ENCODE peak calls at places on chromosomes 16 and 17, in ten cellular contexts. X, P, O, U, L, Z, J, T, G and E are unnamed samples.

GRCh38 chr16:52912565-52913173 is 140.0 kb downstream of the CHD9NB start:
- DNase-seq in X (peak), P (peak), O (peak), U (peak), L (peak), Z (peak), J (no peak), T (peak), G (no peak), E (no peak)

GRCh38 chr16:50960517-50961202 is 190.4 kb downstream of the SALL1 start:
- DNase-seq in X (peak), P (no peak), O (no peak), U (no peak), L (no peak), Z (no peak), J (no peak), T (no peak), G (no peak), E (no peak)

GRCh38 chr17:62706598-62707424 is 79.3 kb downstream of the MRC2 start:
- DNase-seq in X (peak), P (no peak), O (no peak), U (no peak), L (no peak), Z (no peak), J (no peak), T (no peak), G (no peak), E (no peak)

GRCh38 chr16:81486555-81487061 is 42.0 kb downstream of the CMIP start:
- DNase-seq in X (no peak), P (no peak), O (no peak), U (peak), L (no peak), Z (peak), J (no peak), T (peak), G (no peak), E (peak)

GRCh38 chr17:7191069-7191468 is 11.9 kb upstream of the ASGR1 start:
- DNase-seq in X (no peak), P (no peak), O (no peak), U (no peak), L (no peak), Z (no peak), J (no peak), T (no peak), G (no peak), E (no peak)

GRCh38 chr16:11356573-11357331 is 11.5 kb downstream of the RMI2 start:
- DNase-seq in X (peak), P (peak), O (peak), U (peak), L (no peak), Z (peak), J (peak), T (peak), G (no peak), E (no peak)

GRCh38 chr17:34519286-34519685 is 60.1 kb upstream of the TMEM132E start:
- DNase-seq in X (peak), P (no peak), O (peak), U (no peak), L (no peak), Z (no peak), J (no peak), T (no peak), G (no peak), E (no peak)

GRCh38 chr17:31008374-31009035 is 37.7 kb downstream of the RNF135 start:
- DNase-seq in X (peak), P (peak), O (peak), U (peak), L (no peak), Z (peak), J (peak), T (peak), G (no peak), E (no peak)

GRCh38 chr17:19304209-19304608 is 58.3 kb downstream of the B9D1 start:
- DNase-seq in X (peak), P (no peak), O (peak), U (peak), L (no peak), Z (peak), J (no peak), T (peak), G (peak), E (no peak)

GRCh38 chr17:694239-694638 is 20.4 kb downstream of the VPS53 start:
- DNase-seq in X (no peak), P (no peak), O (no peak), U (no peak), L (peak), Z (no peak), J (no peak), T (peak), G (no peak), E (peak)

GRCh38 chr17:66583112-66583748 is 251.7 kb upstream of the CACNG5 start:
- DNase-seq in X (no peak), P (no peak), O (no peak), U (no peak), L (no peak), Z (no peak), J (no peak), T (no peak), G (no peak), E (no peak)

DNA sequence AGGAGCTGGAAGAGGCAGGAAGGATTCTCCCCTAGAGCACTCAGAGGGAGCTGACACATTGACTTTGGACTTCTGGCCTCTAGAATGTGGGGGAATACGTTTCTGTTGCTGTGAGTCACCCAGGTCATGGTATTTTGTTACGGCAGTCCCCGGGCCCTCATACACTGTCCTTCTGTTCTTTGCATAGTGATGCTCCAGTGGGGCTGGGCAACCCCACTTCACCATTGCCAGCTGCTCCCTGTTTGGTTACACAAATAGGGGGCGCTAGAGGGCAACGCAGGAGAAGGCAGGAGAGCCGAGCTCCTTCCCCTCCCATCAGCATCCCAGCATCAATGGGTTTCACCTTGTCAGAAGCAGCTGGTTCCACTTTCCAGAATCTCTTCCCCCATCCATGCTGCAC is 257.7 kb upstream of the FOXF1 start:
- DNase-seq in X (peak), P (no peak), O (peak), U (no peak), L (no peak), Z (no peak), J (no peak), T (peak), G (no peak), E (no peak)
- TF ChIP-seq CTCF in X (peak), P (no peak), O (peak), U (no peak), L (peak), Z (no peak), J (no peak), T (peak), G (peak), E (peak)

GRCh38 chr16:66528294-66528693 is 21.6 kb downstream of the TK2 start:
- DNase-seq in X (peak), P (no peak), O (no peak), U (no peak), L (no peak), Z (no peak), J (no peak), T (no peak), G (no peak), E (no peak)
- TF ChIP-seq CTCF in X (no peak), P (no peak), O (no peak), U (no peak), L (no peak), Z (no peak), J (no peak), T (no peak), G (no peak), E (no peak)

GRCh38 chr17:43211123-43211479 is 574 bp upstream of the TMEM106A start:
- DNase-seq in X (no peak), P (no peak), O (no peak), U (no peak), L (no peak), Z (no peak), J (no peak), T (no peak), G (no peak), E (no peak)

GRCh38 chr17:43213545-43213944 is 1.9 kb downstream of the TMEM106A start:
- DNase-seq in X (no peak), P (no peak), O (no peak), U (no peak), L (no peak), Z (no peak), J (no peak), T (no peak), G (no peak), E (no peak)

GRCh38 chr17:43212641-43213490 is 1.2 kb downstream of the TMEM106A start:
- DNase-seq in X (no peak), P (no peak), O (no peak), U (no peak), L (no peak), Z (no peak), J (no peak), T (no peak), G (no peak), E (no peak)

GRCh38 chr17:43211480-43212402 is at the start of gene TMEM106A:
- DNase-seq in X (peak), P (peak), O (peak), U (peak), L (peak), Z (peak), J (peak), T (peak), G (peak), E (peak)

DNA sequence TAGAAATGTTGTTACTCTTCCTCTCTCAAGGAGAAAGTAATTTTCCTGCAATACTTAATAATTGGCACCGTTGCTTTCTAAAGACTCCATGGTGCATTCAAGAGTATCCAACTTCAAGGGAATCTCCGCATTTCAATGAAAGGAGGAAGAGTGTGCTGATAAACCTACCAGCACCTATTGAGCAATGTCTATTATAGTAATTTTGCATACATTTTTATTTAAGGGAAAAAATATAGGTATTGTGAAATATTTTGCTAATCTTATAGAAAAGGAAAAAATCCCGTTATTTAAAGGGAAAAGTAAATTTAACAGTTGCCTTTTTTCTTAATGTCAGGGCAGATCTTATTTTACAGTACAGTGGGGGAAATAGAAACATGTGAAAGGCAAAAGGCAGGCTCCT is 1.1 kb upstream of the TMEM106A start:
- DNase-seq in X (no peak), P (no peak), O (no peak), U (no peak), L (no peak), Z (no peak), J (no peak), T (no peak), G (no peak), E (no peak)
- TF ChIP-seq CTCF in X (no peak), P (no peak), O (no peak), U (no peak), L (no peak), Z (no peak), J (no peak), T (no peak), G (no peak), E (no peak)

DNA sequence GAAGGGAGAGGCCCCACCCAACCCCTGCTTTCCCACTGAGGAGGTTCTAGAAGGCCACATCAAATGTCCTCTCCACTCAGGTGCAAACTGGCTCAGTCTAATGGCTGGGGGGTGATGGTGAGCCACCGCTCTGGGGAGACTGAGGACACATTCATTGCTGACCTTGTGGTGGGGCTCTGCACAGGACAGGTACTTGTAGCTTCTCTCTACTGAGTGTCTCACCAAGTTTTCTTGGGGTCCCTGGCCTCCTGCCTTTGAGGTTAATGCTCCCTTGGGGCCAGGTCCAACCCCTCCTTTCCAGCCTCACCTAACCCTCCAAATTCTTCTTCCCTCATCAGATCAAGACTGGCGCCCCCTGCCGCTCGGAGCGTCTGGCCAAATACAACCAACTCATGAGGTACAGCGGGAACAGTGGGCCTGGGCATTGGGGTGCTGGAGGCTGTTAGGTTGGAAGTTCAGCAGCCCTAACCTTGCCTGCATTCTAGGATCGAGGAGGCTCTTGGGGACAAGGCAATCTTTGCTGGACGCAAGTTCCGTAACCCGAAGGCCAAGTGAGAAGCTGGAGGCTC is 5.7 kb downstream of the ENO3 start:
- DNase-seq in X (peak), P (no peak), O (peak), U (no peak), L (no peak), Z (peak), J (peak), T (no peak), G (no peak), E (no peak)
- TF ChIP-seq CTCF in X (peak), P (no peak), O (peak), U (no peak), L (peak), Z (peak), J (peak), T (peak), G (no peak), E (peak)

GRCh38 chr16:88389621-88390160 is 6.9 kb downstream of the ZNF469 start:
- DNase-seq in X (no peak), P (peak), O (no peak), U (no peak), L (no peak), Z (no peak), J (no peak), T (peak), G (no peak), E (no peak)
- TF ChIP-seq CTCF in X (peak), P (no peak), O (no peak), U (no peak), L (no peak), Z (no peak), J (no peak), T (no peak), G (no peak), E (no peak)

DNA sequence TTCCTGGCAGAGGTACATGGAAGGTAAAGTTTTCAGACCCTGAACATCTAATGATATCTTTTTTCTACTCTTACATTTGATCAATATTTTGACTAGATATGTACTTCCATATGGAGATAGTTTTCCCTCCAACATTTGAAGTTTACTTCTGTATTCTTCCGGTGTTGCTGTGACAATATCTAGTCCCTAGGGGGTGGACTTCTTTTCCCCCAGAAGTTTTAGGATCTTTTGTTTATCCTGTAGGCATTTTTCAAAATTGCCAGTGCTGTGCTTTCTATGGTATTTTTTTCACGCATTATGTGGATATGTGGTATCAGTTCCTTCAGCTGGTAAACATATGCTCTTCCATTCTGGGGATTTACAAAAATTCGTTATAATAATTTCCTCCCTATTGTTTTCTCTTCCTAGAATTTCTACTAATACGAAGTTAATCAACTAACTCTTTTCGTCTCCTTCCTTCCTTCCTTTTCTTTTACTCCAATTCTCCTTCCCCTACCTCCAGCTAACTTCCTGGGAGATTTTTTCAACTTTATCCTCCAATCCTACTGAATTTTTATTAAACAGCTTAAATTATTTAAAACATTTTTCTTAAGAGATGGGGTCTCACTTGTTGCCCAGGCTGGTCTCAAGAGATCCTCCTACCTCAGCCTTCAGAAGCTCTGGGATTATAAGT is 26.1 kb upstream of the ZNHIT3 start:
- DNase-seq in X (no peak), P (no peak), O (no peak), U (no peak), L (no peak), Z (no peak), J (no peak), T (no peak), G (no peak), E (no peak)
- TF ChIP-seq CTCF in X (peak), P (no peak), O (no peak), U (no peak), L (no peak), Z (no peak), J (no peak), T (no peak), G (no peak), E (no peak)

GRCh38 chr16:17544785-17545184 is 74.0 kb upstream of the XYLT1 start:
- DNase-seq in X (peak), P (no peak), O (peak), U (peak), L (no peak), Z (no peak), J (no peak), T (no peak), G (no peak), E (no peak)
- TF ChIP-seq CTCF in X (peak), P (no peak), O (peak), U (no peak), L (peak), Z (no peak), J (peak), T (no peak), G (no peak), E (no peak)

DNA sequence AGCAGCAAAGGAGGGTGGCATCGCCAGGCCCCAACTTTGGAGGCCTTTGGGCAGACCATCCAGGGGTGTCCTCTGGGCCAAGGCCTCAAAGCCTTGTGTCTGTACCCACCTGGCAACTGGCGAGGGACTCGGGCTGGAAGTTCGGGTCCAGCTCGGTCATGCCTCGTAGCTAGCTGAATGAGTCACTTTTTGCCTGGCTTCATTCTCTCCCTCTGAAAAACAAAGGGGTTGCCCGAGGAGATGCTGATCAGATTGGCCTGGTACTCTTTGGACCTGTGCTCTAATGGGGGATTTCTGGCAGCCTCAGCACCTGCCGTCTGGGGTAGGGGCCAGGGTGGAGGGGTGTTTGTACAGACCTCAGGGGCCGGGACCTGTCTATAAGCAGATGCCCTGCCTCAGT is 21.7 kb upstream of the ABCC3 start:
- DNase-seq in X (no peak), P (no peak), O (no peak), U (no peak), L (no peak), Z (no peak), J (no peak), T (no peak), G (no peak), E (no peak)
- TF ChIP-seq CTCF in X (no peak), P (no peak), O (no peak), U (no peak), L (no peak), Z (no peak), J (no peak), T (no peak), G (no peak), E (no peak)